ENCODE peak calls at places on chromosomes 11 and 22, in seven cellular contexts. B, R, T, Z, M, I and Y are unnamed samples.
A peak's percentile ranks its signal among the peaks of the same experiment; 100 is the strongest.

GRCh38 chr22:44067901-44068300 is 43.8 kb downstream of the PARVB start:
- DNase-seq in T (no peak), Z (no peak), M (no peak), I (no peak), R (no peak), B (no peak), Y (no peak)

GRCh38 chr11:65434667-65435179 is 12.1 kb downstream of the NEAT1 start:
- DNase-seq in R (no peak), Z (no peak), I (no peak), T (no peak), B (no peak), M (no peak), Y (no peak)

GRCh38 chr11:104946907-104947306 is 21.5 kb downstream of the CASP4 start:
- DNase-seq in R (no peak), M (no peak), Z (no peak), I (no peak), T (no peak), B (peak; percentile 4), Y (peak; percentile 65)

GRCh38 chr11:120929664-120930154 is 94.2 kb upstream of the TBCEL start:
- DNase-seq in R (no peak), Z (peak; percentile 12), B (peak; percentile 90), I (no peak), T (no peak), M (no peak), Y (no peak)

GRCh38 chr22:24996420-24996952 is 44.0 kb downstream of the KIAA1671 start:
- DNase-seq in R (no peak), T (no peak), Z (peak; percentile 77), I (no peak), M (no peak), B (peak; percentile 89), Y (peak; percentile 60)

GRCh38 chr11:29432719-29433325 is 584.0 kb downstream of the KCNA4 start:
- DNase-seq in R (no peak), I (no peak), B (peak; percentile 24), Z (no peak), T (no peak), M (no peak), Y (no peak)

GRCh38 chr11:15742626-15743243 is 613.6 kb downstream of the SOX6 start:
- DNase-seq in R (no peak), Z (no peak), T (no peak), I (no peak), B (no peak), M (no peak), Y (peak; percentile 14)

GRCh38 chr11:84452211-84452610 is 1166.0 kb upstream of the CCDC90B start:
- DNase-seq in B (no peak), T (no peak), R (no peak), I (no peak), M (no peak), Z (no peak), Y (no peak)

GRCh38 chr22:37237371-37238268 is 6.4 kb downstream of the RAC2 start:
- DNase-seq in B (no peak), Z (no peak), T (no peak), R (no peak), M (peak; percentile 44), I (no peak), Y (no peak)

GRCh38 chr22:37684803-37685615 is 1.1 kb upstream of the NOL12 start:
- DNase-seq in I (peak; percentile 28), T (no peak), B (no peak), M (no peak), Z (no peak), R (no peak), Y (peak; percentile 80)

GRCh38 chr11:31958086-31958735 is 132.7 kb upstream of the RCN1 start:
- DNase-seq in T (no peak), I (no peak), Z (peak; percentile 61), M (peak; percentile 81), R (no peak), B (peak; percentile 90), Y (peak; percentile 30)

GRCh38 chr11:126188332-126189108 is 22.9 kb downstream of the RPUSD4 start:
- DNase-seq in B (no peak), R (no peak), M (no peak), T (no peak), Z (no peak), I (no peak), Y (no peak)

GRCh38 chr11:109223441-109223840 is 198.5 kb upstream of the C11orf87 start:
- DNase-seq in M (no peak), T (no peak), R (no peak), B (no peak), Z (no peak), I (no peak), Y (no peak)

GRCh38 chr11:64766881-64767280 is 7.1 kb upstream of the PYGM start:
- DNase-seq in B (no peak), R (no peak), I (peak; percentile 28), Z (no peak), T (no peak), M (no peak), Y (no peak)

GRCh38 chr11:70090989-70091388 is 12.9 kb downstream of the ANO1 start:
- DNase-seq in I (no peak), M (peak; percentile 37), Z (no peak), B (no peak), T (no peak), R (no peak), Y (no peak)

GRCh38 chr11:71076525-71077304 is 175.7 kb downstream of the SHANK2 start:
- DNase-seq in Z (no peak), I (no peak), R (no peak), M (no peak), T (no peak), B (no peak), Y (no peak)

GRCh38 chr11:117410861-117411725 is 83.4 kb downstream of the CEP164 start:
- DNase-seq in R (no peak), Z (no peak), B (no peak), T (no peak), I (no peak), M (no peak), Y (no peak)

GRCh38 chr11:120547301-120547700 is 35.8 kb downstream of the GRIK4 start:
- DNase-seq in B (no peak), M (peak; percentile 28), R (no peak), I (no peak), Z (no peak), T (no peak), Y (no peak)

GRCh38 chr11:116732740-116733385 is 39.9 kb downstream of the BUD13 start:
- DNase-seq in I (no peak), M (peak; percentile 83), R (peak; percentile 41), B (peak; percentile 88), Z (peak; percentile 45), T (peak; percentile 14), Y (peak; percentile 42)

GRCh38 chr11:36362902-36363301 is 66.8 kb downstream of the PRR5L start:
- DNase-seq in R (no peak), Z (peak; percentile 34), M (no peak), B (no peak), T (no peak), I (no peak), Y (peak; percentile 59)

GRCh38 chr11:73085189-73085875 is 56.8 kb downstream of the FCHSD2 start:
- DNase-seq in B (no peak), M (no peak), Z (no peak), I (no peak), T (no peak), R (no peak), Y (no peak)

GRCh38 chr11:16860632-16861031 is 122.2 kb downstream of the C11orf58 start:
- DNase-seq in B (no peak), M (no peak), R (no peak), T (no peak), Z (no peak), I (no peak), Y (no peak)
- H3K27ac ChIP-seq in B (no peak overlapping the region), M (no peak overlapping the region), R (no peak overlapping the region), T (no peak overlapping the region), Z (no peak overlapping the region), I (no peak overlapping the region), Y (no peak overlapping the region)

GRCh38 chr11:9663699-9664275 is at the start of gene SWAP70:
- DNase-seq in Z (peak; percentile 87), M (peak; percentile 98), T (peak; percentile 60), I (peak; percentile 71), B (peak; percentile 93), R (peak; percentile 94), Y (peak; percentile 67)

GRCh38 chr11:9664276-9665171 is 647 bp downstream of the SWAP70 start:
- DNase-seq in I (peak; percentile 28), R (peak; percentile 47), M (peak; percentile 82), Z (peak; percentile 38), B (peak; percentile 37), T (no peak), Y (peak; percentile 47)

GRCh38 chr11:9665749-9666148 is 1.9 kb downstream of the SWAP70 start:
- DNase-seq in Z (no peak), R (no peak), T (no peak), B (no peak), I (no peak), M (no peak), Y (no peak)

GRCh38 chr11:9660886-9661285 is 3.0 kb upstream of the SWAP70 start:
- DNase-seq in M (no peak), R (no peak), I (no peak), T (no peak), Z (peak; percentile 1), B (no peak), Y (no peak)

DNA sequence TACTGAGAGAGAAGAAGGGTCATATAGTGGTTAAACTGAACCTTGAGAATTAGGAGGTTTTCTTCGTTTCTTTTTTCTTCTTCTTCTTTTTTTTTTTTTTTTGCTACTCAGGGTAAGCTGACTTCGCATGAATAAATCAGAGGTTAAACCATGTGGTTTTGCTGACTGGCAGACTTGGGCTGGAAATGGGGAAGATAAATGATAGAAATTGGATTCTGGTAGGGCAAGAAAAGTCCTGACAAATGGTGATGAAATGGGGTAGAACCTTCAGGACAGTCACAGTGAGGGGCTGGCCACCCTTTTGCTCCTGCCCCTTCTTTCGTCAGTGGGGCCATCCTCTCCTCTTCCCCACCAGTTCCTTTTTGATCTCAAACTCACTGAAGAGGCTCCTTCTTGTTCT is 1.6 kb upstream of the SWAP70 start:
- DNase-seq in R (no peak), M (no peak), I (no peak), B (no peak), T (no peak), Z (no peak), Y (no peak)
- H3K27ac ChIP-seq in R (peak overlapping the region; percentile 99), M (no peak overlapping the region), I (no peak overlapping the region), B (no peak overlapping the region), T (no peak overlapping the region), Z (no peak overlapping the region), Y (no peak overlapping the region)

GRCh38 chr22:46047841-46048595 is 71.1 kb upstream of the WNT7B start:
- DNase-seq in T (no peak), R (peak; percentile 32), M (peak; percentile 75), I (no peak), Z (no peak), B (no peak), Y (no peak)

GRCh38 chr22:46047226-46047625 is 70.3 kb upstream of the WNT7B start:
- DNase-seq in R (peak; percentile 13), M (peak; percentile 45), Z (no peak), T (no peak), I (no peak), B (no peak), Y (no peak)

GRCh38 chr22:46045459-46046298 is 68.7 kb upstream of the WNT7B start:
- DNase-seq in R (peak; percentile 32), B (no peak), M (peak; percentile 77), Z (no peak), T (no peak), I (no peak), Y (no peak)

GRCh38 chr22:46044718-46045458 is 67.9 kb upstream of the WNT7B start:
- DNase-seq in I (no peak), T (no peak), Z (peak; percentile 12), R (peak; percentile 51), B (peak; percentile 41), M (peak; percentile 91), Y (no peak)

GRCh38 chr22:46046299-46046685 is 69.3 kb upstream of the WNT7B start:
- DNase-seq in R (peak; percentile 19), I (no peak), B (no peak), Z (no peak), M (peak; percentile 20), T (no peak), Y (no peak)
- H3K27ac ChIP-seq in R (peak overlapping the region; percentile 99), I (no peak overlapping the region), B (no peak overlapping the region), Z (no peak overlapping the region), M (peak overlapping the region; percentile 94), T (no peak overlapping the region), Y (no peak overlapping the region)

GRCh38 chr11:45661417-45662055 is 3.9 kb downstream of the CHST1 start:
- DNase-seq in I (no peak), M (no peak), T (no peak), R (no peak), B (no peak), Z (no peak), Y (no peak)
- H3K27ac ChIP-seq in I (no peak overlapping the region), M (no peak overlapping the region), T (no peak overlapping the region), R (no peak overlapping the region), B (no peak overlapping the region), Z (no peak overlapping the region), Y (no peak overlapping the region)